ENCODE peak calls at places on chromosomes 5 and 9, in four cellular contexts. I is activated CD8-positive, alpha-beta memory T cell treated with anti-CD3 and anti-CD28 coated beads, Interleukin-2, amount 10 ng/mL, durations not matched to agents 7 days and 5 days; G is adrenal gland; Q is activated CD4-positive, alpha-beta T cell treated with anti-CD3 and anti-CD28 coated beads for 24 hours. H is an unnamed sample.

GRCh38 chr5:64763948-64764503 is 4.5 kb downstream of the SREK1IP1 start:
- DNase-seq in G (no peak), Q (no peak), I (no peak), H (no peak)

GRCh38 chr5:53259176-53259575 is 149.6 kb upstream of the MOCS2 start:
- DNase-seq in Q (no peak), G (no peak), I (no peak), H (no peak)

GRCh38 chr9:116904165-116904564 is 217.1 kb downstream of the TRIM32 start:
- DNase-seq in Q (no peak), I (no peak), G (no peak), H (no peak)

GRCh38 chr5:107011530-107012115 is 659.1 kb downstream of the EFNA5 start:
- DNase-seq in I (no peak), G (no peak), Q (no peak), H (no peak)

GRCh38 chr5:15489571-15490235 is 10.3 kb upstream of the FBXL7 start:
- DNase-seq in G (no peak), I (no peak), Q (no peak), H (no peak)

GRCh38 chr5:87322381-87322780 is 54.7 kb downstream of the RASA1 start:
- DNase-seq in Q (no peak), G (no peak), I (no peak), H (no peak)

GRCh38 chr5:106853266-106853665 is 817.5 kb downstream of the EFNA5 start:
- DNase-seq in I (no peak), Q (no peak), G (no peak), H (no peak)

GRCh38 chr9:115117999-115118470 is at the start of gene TNC:
- DNase-seq in G (peak), Q (no peak), I (no peak), H (no peak)

GRCh38 chr9:90219548-90220118 is 423.0 kb downstream of the DIRAS2 start:
- DNase-seq in Q (no peak), G (no peak), I (peak), H (peak)

GRCh38 chr5:67623078-67623477 is 426.5 kb upstream of the CD180 start:
- DNase-seq in I (no peak), Q (no peak), G (no peak), H (no peak)

GRCh38 chr9:78397045-78397843 is 100.3 kb downstream of the PSAT1 start:
- DNase-seq in Q (no peak), I (no peak), G (no peak), H (no peak)

GRCh38 chr9:34653610-34654072 is 1.7 kb downstream of the IL11RA start:
- DNase-seq in Q (no peak), I (no peak), G (no peak), H (no peak)

GRCh38 chr9:37255944-37256862 is 135.8 kb downstream of the ZCCHC7 start:
- DNase-seq in G (no peak), Q (no peak), I (no peak), H (no peak)

GRCh38 chr5:167296680-167297079 is 994.8 kb upstream of the WWC1 start:
- DNase-seq in G (no peak), Q (no peak), I (no peak), H (no peak)

GRCh38 chr5:52788505-52788821 is 747 bp downstream of the ITGA1 start:
- DNase-seq in Q (no peak), G (no peak), I (no peak), H (no peak)

GRCh38 chr9:83070257-83070656 is 7.3 kb upstream of the RASEF start:
- DNase-seq in I (no peak), G (no peak), Q (no peak), H (no peak)

GRCh38 chr5:158647264-158647663 is 452.5 kb downstream of the EBF1 start:
- DNase-seq in Q (no peak), G (no peak), I (no peak), H (no peak)

GRCh38 chr5:3893527-3893926 is 297.9 kb downstream of the IRX1 start:
- DNase-seq in G (no peak), I (no peak), Q (no peak), H (no peak)

GRCh38 chr5:171945066-171945465 is 61.4 kb downstream of the FBXW11 start:
- DNase-seq in G (no peak), Q (no peak), I (no peak), H (no peak)

GRCh38 chr9:106310782-106311181 is 552.2 kb upstream of the ZNF462 start:
- DNase-seq in G (no peak), Q (no peak), I (no peak), H (no peak)

GRCh38 chr5:167261309-167262100 is 1029.9 kb upstream of the WWC1 start:
- DNase-seq in Q (no peak), G (no peak), I (no peak), H (no peak)

GRCh38 chr9:127955294-127956015 is 17.8 kb upstream of the DPM2 start:
- DNase-seq in Q (peak), G (peak), I (peak), H (peak)

H was measured in stimulated activated effector memory CD8-positive, alpha-beta T cell treated with anti-CD3 and anti-CD28 coated beads, Interleukin-12 subunit alpha, Interleukin-12 subunit beta, amount 100 ng/mL, for 72 hours.